ENCODE peak calls at places on chromosomes 11 and 22, in four cellular contexts. One of them, this sample, is unnamed.

GRCh38 chr11:129710423-129710822 is 105.2 kb upstream of the TMEM45B start:
- DNase-seq in HCT116: no peak
- DNase-seq in pancreas: no peak
- DNase-seq in RWPE1: no peak
- DNase-seq in this sample: no peak

GRCh38 chr11:110777765-110778164 is 65.5 kb upstream of the ARHGAP20 start:
- DNase-seq in pancreas: no peak
- DNase-seq in RWPE1: peak; percentile 41
- DNase-seq in HCT116: no peak
- DNase-seq in this sample: peak; percentile 61

GRCh38 chr11:27722117-27722844 is 22.0 kb upstream of the BDNF start:
- DNase-seq in RWPE1: peak; percentile 32
- DNase-seq in HCT116: no peak
- DNase-seq in pancreas: no peak
- DNase-seq in this sample: no peak

GRCh38 chr22:42920101-42920820 is 63.2 kb upstream of the ARFGAP3 start:
- DNase-seq in pancreas: no peak
- DNase-seq in HCT116: no peak
- DNase-seq in RWPE1: no peak
- DNase-seq in this sample: no peak

GRCh38 chr11:60056349-60056969 is at the start of gene MS4A3:
- DNase-seq in RWPE1: no peak
- DNase-seq in HCT116: no peak
- DNase-seq in pancreas: no peak
- DNase-seq in this sample: no peak

GRCh38 chr11:125903753-125904659 is at the start of gene DDX25:
- DNase-seq in HCT116: no peak
- DNase-seq in pancreas: no peak
- DNase-seq in RWPE1: no peak
- DNase-seq in this sample: no peak

GRCh38 chr11:117826832-117827231 is 2.3 kb upstream of the FXYD2 start:
- DNase-seq in RWPE1: no peak
- DNase-seq in HCT116: no peak
- DNase-seq in pancreas: peak; percentile 19
- DNase-seq in this sample: no peak

GRCh38 chr11:86459682-86460460 is 85.2 kb downstream of the CCDC81 start:
- DNase-seq in pancreas: peak; percentile 62
- DNase-seq in HCT116: peak; percentile 27
- DNase-seq in RWPE1: peak; percentile 93
- DNase-seq in this sample: peak; percentile 58

GRCh38 chr11:116330439-116331185 is 442.2 kb downstream of the BUD13 start:
- DNase-seq in RWPE1: no peak
- DNase-seq in HCT116: no peak
- DNase-seq in pancreas: no peak
- DNase-seq in this sample: no peak

GRCh38 chr22:20750461-20751184 is 23.3 kb upstream of the SERPIND1 start:
- DNase-seq in pancreas: peak; percentile 32
- DNase-seq in RWPE1: peak; percentile 66
- DNase-seq in HCT116: no peak
- DNase-seq in this sample: peak; percentile 84

DNA sequence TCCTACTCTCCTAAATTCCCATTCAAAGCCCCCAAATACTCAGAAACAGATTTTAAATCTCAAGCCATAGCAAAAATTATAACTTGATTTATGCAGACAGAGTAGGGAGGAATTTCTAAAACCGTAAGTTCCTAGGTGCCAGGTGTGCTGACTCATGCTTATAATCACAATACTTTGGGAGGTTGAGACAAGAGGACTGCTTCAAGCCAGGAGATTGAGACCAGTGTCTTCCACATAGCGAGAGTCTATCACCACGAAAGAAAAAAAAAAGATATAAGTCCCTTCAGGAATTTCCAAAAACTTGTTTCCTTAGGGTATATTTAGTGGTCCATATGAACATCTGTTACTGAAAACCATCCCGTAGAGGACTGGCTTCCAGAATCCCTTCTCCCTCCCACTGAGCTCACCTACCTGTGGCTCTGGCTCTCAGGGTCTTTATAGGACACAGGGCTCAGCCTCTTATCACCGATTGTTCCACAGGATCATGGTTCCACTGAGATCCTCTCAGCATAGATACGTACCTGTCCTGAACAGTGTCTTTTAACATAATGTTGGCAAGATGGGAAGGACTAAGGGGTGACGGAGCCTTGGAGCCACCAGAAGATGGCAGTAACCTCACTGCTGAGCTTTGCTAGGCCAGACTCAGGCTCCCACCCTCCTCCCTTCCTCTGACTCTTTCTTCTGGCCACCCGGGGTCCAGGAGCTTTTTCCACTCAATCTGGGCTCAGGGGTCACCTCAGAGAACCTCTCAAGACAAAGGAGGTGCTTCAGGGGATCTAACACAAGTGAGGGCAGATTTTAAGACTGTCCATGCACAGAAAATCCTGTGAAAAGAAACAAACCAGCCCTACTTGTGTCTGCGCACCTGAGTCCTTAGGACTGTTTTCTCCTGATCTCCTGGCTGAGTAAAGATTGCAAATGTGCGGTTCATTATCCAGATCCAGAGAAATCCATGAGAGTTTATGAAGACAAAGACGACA is 117.5 kb upstream of the TOP3B start:
- DNase-seq in RWPE1: no peak
- DNase-seq in HCT116: peak; percentile 35
- DNase-seq in pancreas: no peak
- DNase-seq in this sample: peak; percentile 9
- TF ChIP-seq CTCF in RWPE1: no peak
- TF ChIP-seq CTCF in HCT116: peak; percentile 36
- TF ChIP-seq CTCF in pancreas: no peak
- TF ChIP-seq CTCF in this sample: peak; percentile 31

GRCh38 chr11:10758959-10759358 is 7.9 kb downstream of the CTR9 start:
- DNase-seq in pancreas: no peak
- DNase-seq in RWPE1: no peak
- DNase-seq in HCT116: no peak
- DNase-seq in this sample: no peak
- TF ChIP-seq CTCF in pancreas: no peak
- TF ChIP-seq CTCF in RWPE1: peak; percentile 13
- TF ChIP-seq CTCF in HCT116: no peak
- TF ChIP-seq CTCF in this sample: no peak

GRCh38 chr11:70085815-70086769 is 8.0 kb downstream of the ANO1 start:
- DNase-seq in RWPE1: no peak
- DNase-seq in pancreas: no peak
- DNase-seq in HCT116: no peak
- DNase-seq in this sample: no peak

GRCh38 chr11:70080763-70081162 is 2.6 kb downstream of the ANO1 start:
- DNase-seq in HCT116: peak; percentile 38
- DNase-seq in pancreas: no peak
- DNase-seq in RWPE1: peak; percentile 86
- DNase-seq in this sample: no peak

GRCh38 chr11:70084046-70084984 is 6.2 kb downstream of the ANO1 start:
- DNase-seq in RWPE1: no peak
- DNase-seq in HCT116: no peak
- DNase-seq in pancreas: no peak
- DNase-seq in this sample: no peak

GRCh38 chr11:70079691-70080090 is 1.6 kb downstream of the ANO1 start:
- DNase-seq in HCT116: no peak
- DNase-seq in RWPE1: no peak
- DNase-seq in pancreas: no peak
- DNase-seq in this sample: no peak

DNA sequence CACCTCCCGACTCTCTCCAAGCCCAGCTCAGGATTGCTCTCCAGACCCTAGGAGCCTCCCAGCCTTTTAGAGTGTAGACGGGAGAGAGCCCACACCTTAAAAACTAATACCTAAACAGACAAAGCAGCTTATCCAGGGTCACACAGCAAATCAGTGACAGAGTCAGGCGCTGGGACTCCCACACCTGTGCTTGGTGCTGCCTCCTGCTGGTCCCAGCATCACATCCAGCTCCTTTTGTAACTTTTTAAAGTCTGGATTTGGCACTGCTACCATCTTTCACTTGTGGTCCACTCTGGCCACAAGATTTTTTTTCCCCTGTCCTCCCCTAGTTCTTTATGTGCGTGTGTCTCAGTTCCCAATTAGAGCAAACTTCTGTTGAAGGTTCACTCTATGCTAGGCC is 4.7 kb downstream of the ANO1 start:
- DNase-seq in pancreas: no peak
- DNase-seq in RWPE1: no peak
- DNase-seq in HCT116: no peak
- DNase-seq in this sample: no peak
- TF ChIP-seq CTCF in pancreas: no peak
- TF ChIP-seq CTCF in RWPE1: no peak
- TF ChIP-seq CTCF in HCT116: peak; percentile 45
- TF ChIP-seq CTCF in this sample: peak; percentile 17

GRCh38 chr11:33161120-33162005 is at the start of gene CSTF3:
- DNase-seq in pancreas: peak; percentile 100
- DNase-seq in HCT116: peak; percentile 97
- DNase-seq in RWPE1: peak; percentile 97
- DNase-seq in this sample: peak; percentile 99
- TF ChIP-seq CTCF in pancreas: peak; percentile 51
- TF ChIP-seq CTCF in HCT116: no peak
- TF ChIP-seq CTCF in RWPE1: no peak
- TF ChIP-seq CTCF in this sample: peak; percentile 44

DNA sequence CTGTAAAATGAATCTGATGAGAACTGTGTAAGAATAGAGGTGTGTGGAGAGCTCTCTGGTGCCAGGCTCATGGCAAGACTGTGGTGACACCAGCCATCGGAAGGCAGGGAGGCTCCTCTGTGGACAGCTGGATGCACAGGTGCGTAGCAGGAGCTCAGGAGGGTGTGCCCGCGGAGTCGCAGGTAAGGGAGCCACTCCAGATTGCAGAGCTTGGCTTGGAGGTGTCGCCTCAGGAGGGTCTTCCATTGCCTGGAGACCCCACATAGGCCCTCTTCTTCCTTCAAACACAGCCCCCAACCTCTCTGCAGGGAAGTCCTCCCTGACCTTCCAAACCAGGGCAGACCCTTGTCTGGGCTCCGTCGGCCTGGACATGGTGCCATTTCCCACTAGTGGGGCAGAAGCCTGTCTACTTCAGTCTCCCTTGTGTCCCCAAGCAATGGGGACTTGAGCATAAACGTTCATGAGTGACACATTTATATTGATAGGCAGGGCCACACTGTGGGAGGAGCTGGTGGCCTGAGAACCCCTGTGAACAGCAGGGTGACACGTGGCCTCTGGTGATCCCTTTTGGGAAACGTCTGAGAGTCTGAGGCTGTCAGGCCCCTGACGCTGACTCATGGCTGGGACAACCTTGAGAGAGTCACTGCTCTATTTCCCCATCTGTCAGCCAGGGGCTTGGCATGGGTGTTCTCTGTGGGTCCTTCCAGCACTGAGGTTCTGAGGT is 54.4 kb downstream of the SMIM38 start:
- DNase-seq in RWPE1: no peak
- DNase-seq in pancreas: no peak
- DNase-seq in HCT116: no peak
- DNase-seq in this sample: no peak
- TF ChIP-seq CTCF in RWPE1: no peak
- TF ChIP-seq CTCF in pancreas: no peak
- TF ChIP-seq CTCF in HCT116: no peak
- TF ChIP-seq CTCF in this sample: no peak

GRCh38 chr22:46568102-46568809 is 30.8 kb upstream of the CELSR1 start:
- DNase-seq in RWPE1: no peak
- DNase-seq in HCT116: no peak
- DNase-seq in pancreas: peak; percentile 13
- DNase-seq in this sample: no peak
- TF ChIP-seq CTCF in RWPE1: no peak
- TF ChIP-seq CTCF in HCT116: no peak
- TF ChIP-seq CTCF in pancreas: no peak
- TF ChIP-seq CTCF in this sample: no peak

This sample was measured in fibroblast of villous mesenchyme.